ENCODE peak calls at places on chromosome 19, in nine cellular contexts. Q is HL-60, D is fibroblast of lung, K is upper lobe of right lung, Y is astrocyte of the spinal cord, F is body of pancreas, C is uterus, R is ascending aorta, T is AG04450. L is an unnamed sample.

GRCh38 chr19:11018179-11018578 is 57.3 kb downstream of the SMARCA4 start:
- DNase-seq in Q (no peak), D (no peak), K (no peak), Y (no peak), F (no peak), C (peak), R (no peak), T (no peak), L (no peak)

GRCh38 chr19:10019246-10019645 is 6.0 kb downstream of the RDH8 start:
- DNase-seq in Q (no peak), D (no peak), K (no peak), Y (no peak), F (no peak), C (no peak), R (no peak), T (no peak), L (no peak)

GRCh38 chr19:56884481-56884880 is 44.0 kb upstream of the PEG3 start:
- DNase-seq in Q (no peak), D (no peak), K (no peak), Y (no peak), F (no peak), C (no peak), R (no peak), T (no peak), L (no peak)

GRCh38 chr19:1935484-1936208 is 5.3 kb upstream of the CSNK1G2 start:
- DNase-seq in Q (peak), D (peak), K (no peak), Y (peak), F (no peak), C (no peak), R (no peak), T (no peak), L (peak)

GRCh38 chr19:4098493-4098892 is 25.4 kb downstream of the MAP2K2 start:
- DNase-seq in Q (no peak), D (no peak), K (no peak), Y (no peak), F (no peak), C (no peak), R (no peak), T (no peak), L (no peak)

GRCh38 chr19:14775855-14776254 is 2.5 kb downstream of the ADGRE2 start:
- DNase-seq in Q (peak), D (no peak), K (peak), Y (no peak), F (no peak), C (no peak), R (no peak), T (no peak), L (no peak)

GRCh38 chr19:8585894-8586750 is 8.9 kb upstream of the MYO1F start:
- DNase-seq in Q (peak), D (no peak), K (peak), Y (no peak), F (peak), C (no peak), R (no peak), T (no peak), L (no peak)

GRCh38 chr19:19460761-19461265 is 54.5 kb downstream of the TSSK6 start:
- DNase-seq in Q (no peak), D (no peak), K (peak), Y (no peak), F (peak), C (no peak), R (peak), T (no peak), L (peak)

GRCh38 chr19:42468273-42468796 is 25.6 kb upstream of the CXCL17 start:
- DNase-seq in Q (no peak), D (peak), K (no peak), Y (peak), F (no peak), C (no peak), R (no peak), T (peak), L (peak)

GRCh38 chr19:11322269-11323024 is 17.0 kb downstream of the RAB3D start:
- DNase-seq in Q (peak), D (no peak), K (no peak), Y (no peak), F (no peak), C (no peak), R (no peak), T (no peak), L (no peak)

GRCh38 chr19:29683009-29683408 is 17.7 kb downstream of the PLEKHF1 start:
- DNase-seq in Q (no peak), D (no peak), K (no peak), Y (peak), F (no peak), C (no peak), R (no peak), T (no peak), L (no peak)

GRCh38 chr19:29761575-29762225 is 46.6 kb upstream of the C19orf12 start:
- DNase-seq in Q (no peak), D (no peak), K (no peak), Y (no peak), F (no peak), C (no peak), R (no peak), T (no peak), L (no peak)

GRCh38 chr19:23867895-23868294 is 46.8 kb upstream of the ZNF726 start:
- DNase-seq in Q (no peak), D (no peak), K (no peak), Y (no peak), F (no peak), C (no peak), R (no peak), T (no peak), L (no peak)

GRCh38 chr19:7862413-7862951 is 11.7 kb downstream of the PRR36 start:
- DNase-seq in Q (peak), D (peak), K (peak), Y (peak), F (peak), C (no peak), R (no peak), T (no peak), L (no peak)

GRCh38 chr19:412356-413355 is 3.7 kb upstream of the C2CD4C start:
- DNase-seq in Q (no peak), D (no peak), K (peak), Y (no peak), F (peak), C (no peak), R (no peak), T (no peak), L (no peak)

GRCh38 chr19:58575183-58576041 is 2.3 kb upstream of the MZF1 start:
- DNase-seq in Q (peak), D (peak), K (peak), Y (peak), F (peak), C (peak), R (peak), T (peak), L (peak)

GRCh38 chr19:41364546-41365391 is 820 bp upstream of the B9D2 start:
- DNase-seq in Q (peak), D (no peak), K (no peak), Y (no peak), F (no peak), C (no peak), R (no peak), T (no peak), L (no peak)

GRCh38 chr19:15195987-15196682 is 4.7 kb downstream of the NOTCH3 start:
- DNase-seq in Q (no peak), D (no peak), K (peak), Y (no peak), F (peak), C (no peak), R (peak), T (no peak), L (no peak)

GRCh38 chr19:6060600-6061391 is 49.5 kb downstream of the RFX2 start:
- DNase-seq in Q (no peak), D (no peak), K (no peak), Y (peak), F (no peak), C (no peak), R (peak), T (no peak), L (peak)

GRCh38 chr19:12935071-12935470 is 1.6 kb upstream of the FARSA start:
- DNase-seq in Q (no peak), D (no peak), K (no peak), Y (no peak), F (no peak), C (no peak), R (no peak), T (no peak), L (no peak)

GRCh38 chr19:12933287-12934072 is at the start of gene FARSA:
- DNase-seq in Q (peak), D (peak), K (peak), Y (peak), F (peak), C (peak), R (peak), T (peak), L (peak)

GRCh38 chr19:12924621-12925310 is 5.7 kb upstream of the SYCE2 start:
- DNase-seq in Q (no peak), D (no peak), K (no peak), Y (no peak), F (no peak), C (no peak), R (no peak), T (no peak), L (no peak)

GRCh38 chr19:12932392-12933286 is 872 bp downstream of the FARSA start:
- DNase-seq in Q (no peak), D (no peak), K (no peak), Y (no peak), F (no peak), C (no peak), R (no peak), T (no peak), L (no peak)

DNA sequence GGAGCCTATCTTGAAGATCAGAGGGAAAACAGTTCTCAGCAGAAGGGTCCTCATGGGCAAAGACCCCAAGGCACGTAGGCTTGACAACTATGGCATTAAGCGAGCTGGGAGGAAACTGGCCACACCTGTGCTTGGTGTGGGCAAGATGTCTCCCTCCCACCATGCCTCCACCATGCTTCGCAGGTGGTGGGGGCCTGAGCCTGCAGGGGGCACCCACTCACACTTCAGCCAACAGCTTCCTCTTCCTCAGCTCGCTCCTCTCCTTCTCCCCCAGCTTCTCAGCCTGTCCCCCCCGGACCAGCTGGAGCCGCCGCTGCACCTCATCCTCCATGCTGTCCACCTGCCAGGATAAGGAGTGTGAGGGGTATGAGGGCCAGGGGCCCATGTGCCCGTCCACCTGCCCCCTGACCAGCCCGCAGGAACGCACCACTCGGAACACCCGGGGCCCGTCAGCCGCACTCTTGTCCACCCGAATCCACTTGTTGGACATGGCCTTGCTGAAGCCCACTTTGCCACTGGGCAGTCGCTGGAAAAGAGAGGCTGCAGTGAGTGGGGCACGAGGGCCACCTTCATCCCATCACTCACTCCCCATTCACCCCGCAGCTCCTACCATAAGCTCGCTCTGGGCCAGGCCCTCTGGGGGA is 3.4 kb downstream of the FARSA start:
- DNase-seq in Q (peak), D (no peak), K (no peak), Y (no peak), F (no peak), C (no peak), R (no peak), T (no peak), L (no peak)
- TF ChIP-seq CTCF in Q (peak), D (no peak), K (no peak), Y (no peak), F (no peak), C (no peak), R (no peak), T (no peak), L (no peak)

GRCh38 chr19:38425222-38425809 is 703 bp downstream of the RASGRP4 start:
- DNase-seq in Q (no peak), D (no peak), K (no peak), Y (no peak), F (no peak), C (no peak), R (no peak), T (no peak), L (no peak)
- H3K4me3 ChIP-seq in Q (peak), D (no peak), K (peak), Y (no peak), F (no peak), C (no peak), R (peak), T (no peak), L (no peak)

DNA sequence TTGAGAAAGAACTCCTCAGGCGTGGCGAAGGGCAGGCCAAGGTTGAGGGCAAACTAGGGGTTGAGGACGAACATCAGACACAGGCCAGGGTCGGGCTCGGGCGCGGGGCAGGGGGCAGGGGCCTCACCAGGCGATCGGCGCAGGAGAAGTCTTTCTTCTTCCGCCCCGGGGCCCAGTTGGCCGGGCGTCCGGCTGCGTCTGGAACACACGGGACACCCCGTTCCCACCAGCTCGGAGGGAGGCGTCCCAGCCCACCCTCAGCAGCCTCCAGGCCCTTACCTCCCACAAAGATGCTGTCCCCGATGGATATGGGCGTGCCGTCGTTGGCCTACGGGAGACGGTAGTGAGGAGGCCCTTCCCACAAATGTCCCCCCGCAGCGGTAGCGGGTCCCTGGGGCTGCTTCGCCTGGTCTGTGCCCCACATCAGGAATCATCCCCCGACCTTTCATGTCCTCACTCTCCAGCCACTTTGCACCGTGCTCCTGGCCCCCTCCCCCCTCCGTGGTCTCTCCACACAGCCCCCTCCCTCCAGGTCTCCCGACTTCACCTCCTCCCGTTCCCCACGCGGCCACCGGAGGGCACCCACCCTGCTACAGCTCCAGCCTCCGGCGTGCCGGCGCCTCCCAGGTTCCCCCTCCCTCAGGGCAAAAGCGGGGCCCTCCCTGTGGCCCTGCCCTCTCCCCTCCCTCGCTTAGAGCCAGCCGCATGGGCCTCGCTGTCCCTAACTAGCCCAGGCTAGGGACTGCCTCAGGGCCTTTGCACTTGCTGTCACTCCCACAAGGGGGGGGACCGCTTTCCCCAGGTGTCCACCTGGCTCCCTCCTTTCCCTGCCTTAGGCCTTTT is 4.7 kb downstream of the PNKP start:
- DNase-seq in Q (no peak), D (no peak), K (peak), Y (no peak), F (no peak), C (no peak), R (no peak), T (no peak), L (no peak)
- TF ChIP-seq CTCF in Q (no peak), D (no peak), K (no peak), Y (peak), F (no peak), C (no peak), R (no peak), T (peak), L (peak)

GRCh38 chr19:55058781-55059610 is 4.0 kb downstream of the RDH13 start:
- DNase-seq in Q (no peak), D (no peak), K (no peak), Y (no peak), F (no peak), C (no peak), R (no peak), T (no peak), L (no peak)

GRCh38 chr19:55067869-55068268 is 4.9 kb upstream of the RDH13 start:
- DNase-seq in Q (no peak), D (no peak), K (no peak), Y (no peak), F (no peak), C (no peak), R (no peak), T (no peak), L (no peak)

GRCh38 chr19:55066107-55066709 is 3.3 kb upstream of the RDH13 start:
- DNase-seq in Q (no peak), D (no peak), K (no peak), Y (no peak), F (no peak), C (no peak), R (no peak), T (no peak), L (no peak)

GRCh38 chr19:55062735-55063491 is at the start of gene RDH13:
- DNase-seq in Q (peak), D (peak), K (peak), Y (peak), F (peak), C (peak), R (peak), T (peak), L (peak)

GRCh38 chr19:55063492-55063843 is 520 bp upstream of the RDH13 start:
- DNase-seq in Q (no peak), D (no peak), K (no peak), Y (no peak), F (no peak), C (no peak), R (no peak), T (no peak), L (no peak)
- H3K4me3 ChIP-seq in Q (peak), D (no peak), K (peak), Y (peak), F (no peak), C (peak), R (peak), T (peak), L (peak)

GRCh38 chr19:55617426-55617825 is 6.9 kb downstream of the ZNF784 start:
- DNase-seq in Q (no peak), D (no peak), K (no peak), Y (no peak), F (no peak), C (no peak), R (no peak), T (no peak), L (no peak)
- TF ChIP-seq CTCF in Q (no peak), D (no peak), K (no peak), Y (no peak), F (no peak), C (no peak), R (no peak), T (no peak), L (no peak)

DNA sequence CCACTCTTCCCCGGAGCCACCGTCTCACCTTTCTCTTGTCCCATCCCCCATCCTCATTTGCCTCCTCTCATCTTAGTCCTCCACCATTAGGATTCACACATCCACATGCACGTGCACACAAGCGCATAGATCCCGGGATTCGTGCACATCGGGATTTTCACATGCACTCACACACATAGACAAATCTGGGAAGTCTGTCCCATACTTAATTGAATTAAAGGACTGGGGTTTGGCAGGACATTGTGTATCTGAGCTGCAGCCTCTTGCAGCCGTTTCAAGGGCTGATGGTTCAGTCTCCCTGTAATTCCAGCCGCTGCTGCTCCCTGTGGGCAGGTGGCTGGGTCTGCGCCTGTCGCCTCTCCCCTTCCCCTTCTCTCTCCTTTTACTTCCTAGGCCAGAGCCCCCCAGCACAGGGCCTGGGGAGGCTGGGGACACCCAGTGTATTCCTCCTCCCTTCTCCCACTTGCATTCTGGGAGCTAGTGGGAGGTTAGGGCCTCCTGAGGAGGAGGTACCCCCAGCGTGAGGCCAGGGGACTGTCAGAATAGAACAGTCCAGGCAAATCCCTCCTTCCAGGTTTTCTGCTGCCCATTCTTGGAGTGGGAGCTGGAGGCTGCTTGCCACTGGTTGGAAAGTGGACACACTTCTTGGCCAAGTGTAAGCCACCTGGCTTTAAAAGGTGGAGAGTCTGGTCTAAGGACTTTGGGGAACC is 43.6 kb downstream of the LYL1 start:
- DNase-seq in Q (no peak), D (no peak), K (no peak), Y (no peak), F (no peak), C (no peak), R (no peak), T (no peak), L (no peak)
- H3K4me3 ChIP-seq in Q (no peak), D (no peak), K (no peak), Y (no peak), F (no peak), C (no peak), R (peak), T (no peak), L (no peak)

GRCh38 chr19:31249217-31249616 is 100.0 kb downstream of the TSHZ3 start:
- DNase-seq in Q (no peak), D (no peak), K (no peak), Y (no peak), F (peak), C (no peak), R (no peak), T (no peak), L (no peak)
- TF ChIP-seq CTCF in Q (no peak), D (no peak), K (peak), Y (peak), F (no peak), C (no peak), R (no peak), T (no peak), L (no peak)

DNA sequence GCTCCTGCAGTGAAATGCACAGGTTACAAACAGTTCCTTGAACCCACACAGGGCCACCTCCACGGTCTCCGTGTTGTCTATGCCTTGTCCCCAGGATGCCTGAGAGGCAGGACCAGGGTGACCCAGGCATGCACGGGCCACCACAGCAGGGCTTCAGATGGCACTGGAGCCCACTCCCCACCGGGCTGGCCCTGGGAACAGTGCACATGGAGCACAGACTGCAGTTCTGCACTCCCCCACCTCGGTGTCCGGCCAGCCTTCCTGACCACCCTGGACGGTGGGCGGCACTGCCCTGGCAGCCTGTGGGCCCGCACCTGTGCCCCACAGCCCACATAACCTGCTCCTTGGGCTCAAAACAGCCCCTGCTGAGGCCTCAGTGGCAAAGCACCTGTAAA is 14.3 kb upstream of the SLC35E1 start:
- DNase-seq in Q (no peak), D (no peak), K (no peak), Y (no peak), F (no peak), C (no peak), R (no peak), T (no peak), L (no peak)
- H3K4me3 ChIP-seq in Q (no peak), D (no peak), K (no peak), Y (no peak), F (no peak), C (no peak), R (no peak), T (no peak), L (no peak)

GRCh38 chr19:32264568-32264967 is 80.8 kb upstream of the ZNF507 start:
- DNase-seq in Q (no peak), D (no peak), K (no peak), Y (no peak), F (no peak), C (no peak), R (no peak), T (no peak), L (no peak)
- TF ChIP-seq CTCF in Q (no peak), D (no peak), K (no peak), Y (no peak), F (no peak), C (no peak), R (no peak), T (no peak), L (no peak)